ENCODE peak calls at places on chromosomes 2 and 18, in seven cellular contexts. K is astrocyte of the spinal cord, C is progenitor cell of endocrine pancreas, S is NCI-H524, X is LoVo, T is mesothelial cell of epicardium, U is A549. L is an unnamed sample.

GRCh38 chr2:974454-974853 is 23.8 kb downstream of the SNTG2 start:
- DNase-seq in K (peak), C (no peak), S (no peak), X (no peak), T (no peak), U (no peak), L (peak)

GRCh38 chr18:47898696-47899095 is 31.8 kb downstream of the SMAD2 start:
- DNase-seq in K (no peak), C (no peak), S (no peak), X (no peak), T (no peak), U (no peak), L (peak)

GRCh38 chr18:77249583-77250500 is at the start of gene GALR1:
- DNase-seq in K (no peak), C (peak), S (peak), X (no peak), T (no peak), U (no peak), L (no peak)

GRCh38 chr2:150528861-150529801 is 41.7 kb upstream of the RND3 start:
- DNase-seq in K (peak), C (no peak), S (no peak), X (peak), T (no peak), U (peak), L (peak)

GRCh38 chr18:63970803-63971191 is 916 bp downstream of the SERPINB8 start:
- DNase-seq in K (no peak), C (peak), S (peak), X (peak), T (peak), U (no peak), L (peak)

GRCh38 chr2:33673937-33674336 is 74.8 kb upstream of the FAM98A start:
- DNase-seq in K (peak), C (no peak), S (no peak), X (peak), T (no peak), U (peak), L (peak)

GRCh38 chr2:135975702-135976101 is 9.7 kb downstream of the DARS1 start:
- DNase-seq in K (no peak), C (no peak), S (no peak), X (no peak), T (no peak), U (no peak), L (no peak)

GRCh38 chr18:57087985-57088384 is 58.9 kb upstream of the BOD1L2 start:
- DNase-seq in K (no peak), C (no peak), S (no peak), X (peak), T (no peak), U (no peak), L (no peak)

GRCh38 chr2:28821295-28821958 is 10.8 kb downstream of the SPDYA start:
- DNase-seq in K (peak), C (peak), S (peak), X (peak), T (no peak), U (peak), L (peak)

GRCh38 chr2:83730258-83730657 is 728.8 kb downstream of the SUCLG1 start:
- DNase-seq in K (no peak), C (no peak), S (no peak), X (no peak), T (no peak), U (no peak), L (no peak)

L was measured in lung microvascular endothelial cell.